ENCODE peak calls at places on chromosomes 12 and 14, in six cellular contexts. One of them, this sample, is unnamed.

GRCh38 chr14:65878586-65878985 is 466.1 kb downstream of the FUT8 start:
- DNase-seq in HCEC 1CT: no peak
- DNase-seq in activated CD4-positive, alpha-beta T cell treated with anti-CD3 and anti-CD28 coated beads, Interleukin-2, amount 50 U/mL, for 1 hour: no peak
- DNase-seq in germinal center: no peak
- DNase-seq in KBM-7: no peak
- DNase-seq in COR-L47: no peak
- DNase-seq in this sample: no peak

GRCh38 chr12:3129301-3130052 is 52.3 kb downstream of the TSPAN9 start:
- DNase-seq in HCEC 1CT: peak; percentile 75
- DNase-seq in COR-L47: no peak
- DNase-seq in activated CD4-positive, alpha-beta T cell treated with anti-CD3 and anti-CD28 coated beads, Interleukin-2, amount 50 U/mL, for 1 hour: no peak
- DNase-seq in germinal center: no peak
- DNase-seq in KBM-7: peak; percentile 94
- DNase-seq in this sample: no peak

GRCh38 chr14:22882529-22883190 is 362 bp upstream of the REM2 start:
- DNase-seq in COR-L47: peak; percentile 83
- DNase-seq in HCEC 1CT: no peak
- DNase-seq in activated CD4-positive, alpha-beta T cell treated with anti-CD3 and anti-CD28 coated beads, Interleukin-2, amount 50 U/mL, for 1 hour: peak; percentile 38
- DNase-seq in germinal center: no peak
- DNase-seq in KBM-7: no peak
- DNase-seq in this sample: peak; percentile 56

GRCh38 chr12:39993261-39993660 is 112.6 kb downstream of the SLC2A13 start:
- DNase-seq in germinal center: no peak
- DNase-seq in HCEC 1CT: no peak
- DNase-seq in COR-L47: no peak
- DNase-seq in activated CD4-positive, alpha-beta T cell treated with anti-CD3 and anti-CD28 coated beads, Interleukin-2, amount 50 U/mL, for 1 hour: no peak
- DNase-seq in KBM-7: no peak
- DNase-seq in this sample: no peak

GRCh38 chr12:48512855-48513254 is 12.6 kb upstream of the OR8S1 start:
- DNase-seq in germinal center: no peak
- DNase-seq in HCEC 1CT: no peak
- DNase-seq in activated CD4-positive, alpha-beta T cell treated with anti-CD3 and anti-CD28 coated beads, Interleukin-2, amount 50 U/mL, for 1 hour: no peak
- DNase-seq in KBM-7: no peak
- DNase-seq in COR-L47: no peak
- DNase-seq in this sample: no peak

GRCh38 chr12:131066207-131066885 is 112.6 kb downstream of the ADGRD1 start:
- DNase-seq in germinal center: no peak
- DNase-seq in HCEC 1CT: no peak
- DNase-seq in activated CD4-positive, alpha-beta T cell treated with anti-CD3 and anti-CD28 coated beads, Interleukin-2, amount 50 U/mL, for 1 hour: no peak
- DNase-seq in COR-L47: no peak
- DNase-seq in KBM-7: no peak
- DNase-seq in this sample: no peak

GRCh38 chr12:89650239-89650638 is 58.4 kb downstream of the ATP2B1 start:
- DNase-seq in KBM-7: no peak
- DNase-seq in HCEC 1CT: peak; percentile 36
- DNase-seq in activated CD4-positive, alpha-beta T cell treated with anti-CD3 and anti-CD28 coated beads, Interleukin-2, amount 50 U/mL, for 1 hour: no peak
- DNase-seq in germinal center: no peak
- DNase-seq in COR-L47: no peak
- DNase-seq in this sample: no peak

GRCh38 chr12:104424955-104425354 is 31.8 kb upstream of the CHST11 start:
- DNase-seq in activated CD4-positive, alpha-beta T cell treated with anti-CD3 and anti-CD28 coated beads, Interleukin-2, amount 50 U/mL, for 1 hour: no peak
- DNase-seq in germinal center: no peak
- DNase-seq in KBM-7: no peak
- DNase-seq in HCEC 1CT: no peak
- DNase-seq in COR-L47: no peak
- DNase-seq in this sample: no peak

GRCh38 chr12:119115296-119115905 is 63.3 kb upstream of the HSPB8 start:
- DNase-seq in germinal center: peak; percentile 49
- DNase-seq in COR-L47: peak; percentile 17
- DNase-seq in activated CD4-positive, alpha-beta T cell treated with anti-CD3 and anti-CD28 coated beads, Interleukin-2, amount 50 U/mL, for 1 hour: peak; percentile 3
- DNase-seq in KBM-7: peak; percentile 47
- DNase-seq in HCEC 1CT: no peak
- DNase-seq in this sample: peak; percentile 59

GRCh38 chr12:117044790-117045174 is 54.4 kb downstream of the TESC start:
- DNase-seq in germinal center: no peak
- DNase-seq in COR-L47: no peak
- DNase-seq in KBM-7: no peak
- DNase-seq in HCEC 1CT: no peak
- DNase-seq in activated CD4-positive, alpha-beta T cell treated with anti-CD3 and anti-CD28 coated beads, Interleukin-2, amount 50 U/mL, for 1 hour: no peak
- DNase-seq in this sample: no peak

GRCh38 chr12:54398995-54399793 is 14.7 kb upstream of the ZNF385A start:
- DNase-seq in COR-L47: peak; percentile 54
- DNase-seq in HCEC 1CT: peak; percentile 70
- DNase-seq in KBM-7: peak; percentile 95
- DNase-seq in germinal center: peak; percentile 85
- DNase-seq in activated CD4-positive, alpha-beta T cell treated with anti-CD3 and anti-CD28 coated beads, Interleukin-2, amount 50 U/mL, for 1 hour: peak; percentile 92
- DNase-seq in this sample: peak; percentile 90

GRCh38 chr12:94563261-94563660 is 87.1 kb downstream of the TMCC3 start:
- DNase-seq in HCEC 1CT: no peak
- DNase-seq in COR-L47: no peak
- DNase-seq in germinal center: no peak
- DNase-seq in KBM-7: no peak
- DNase-seq in activated CD4-positive, alpha-beta T cell treated with anti-CD3 and anti-CD28 coated beads, Interleukin-2, amount 50 U/mL, for 1 hour: no peak
- DNase-seq in this sample: peak; percentile 41

GRCh38 chr12:108360487-108360886 is 21.4 kb upstream of the CMKLR1 start:
- DNase-seq in HCEC 1CT: peak; percentile 31
- DNase-seq in germinal center: no peak
- DNase-seq in COR-L47: no peak
- DNase-seq in KBM-7: no peak
- DNase-seq in activated CD4-positive, alpha-beta T cell treated with anti-CD3 and anti-CD28 coated beads, Interleukin-2, amount 50 U/mL, for 1 hour: no peak
- DNase-seq in this sample: no peak

GRCh38 chr14:50410921-50411320 is 14.2 kb upstream of the CDKL1 start:
- DNase-seq in activated CD4-positive, alpha-beta T cell treated with anti-CD3 and anti-CD28 coated beads, Interleukin-2, amount 50 U/mL, for 1 hour: no peak
- DNase-seq in KBM-7: no peak
- DNase-seq in COR-L47: no peak
- DNase-seq in HCEC 1CT: peak; percentile 16
- DNase-seq in germinal center: no peak
- DNase-seq in this sample: peak; percentile 26

GRCh38 chr12:51717325-51717925 is 126.4 kb downstream of the SCN8A start:
- DNase-seq in activated CD4-positive, alpha-beta T cell treated with anti-CD3 and anti-CD28 coated beads, Interleukin-2, amount 50 U/mL, for 1 hour: no peak
- DNase-seq in germinal center: no peak
- DNase-seq in HCEC 1CT: no peak
- DNase-seq in KBM-7: no peak
- DNase-seq in COR-L47: no peak
- DNase-seq in this sample: no peak

GRCh38 chr14:100159107-100159864 is at the start of gene DEGS2:
- DNase-seq in HCEC 1CT: no peak
- DNase-seq in germinal center: peak; percentile 86
- DNase-seq in KBM-7: no peak
- DNase-seq in COR-L47: peak; percentile 80
- DNase-seq in activated CD4-positive, alpha-beta T cell treated with anti-CD3 and anti-CD28 coated beads, Interleukin-2, amount 50 U/mL, for 1 hour: peak; percentile 64
- DNase-seq in this sample: peak; percentile 61

GRCh38 chr12:118986043-118986442 is 4.7 kb downstream of the SRRM4 start:
- DNase-seq in KBM-7: no peak
- DNase-seq in HCEC 1CT: no peak
- DNase-seq in activated CD4-positive, alpha-beta T cell treated with anti-CD3 and anti-CD28 coated beads, Interleukin-2, amount 50 U/mL, for 1 hour: no peak
- DNase-seq in germinal center: no peak
- DNase-seq in COR-L47: no peak
- DNase-seq in this sample: no peak

GRCh38 chr12:111441107-111441928 is 35.6 kb downstream of the SH2B3 start:
- DNase-seq in activated CD4-positive, alpha-beta T cell treated with anti-CD3 and anti-CD28 coated beads, Interleukin-2, amount 50 U/mL, for 1 hour: no peak
- DNase-seq in KBM-7: no peak
- DNase-seq in COR-L47: no peak
- DNase-seq in germinal center: no peak
- DNase-seq in HCEC 1CT: no peak
- DNase-seq in this sample: no peak

GRCh38 chr14:34258318-34258717 is 203.7 kb downstream of the SPTSSA start:
- DNase-seq in COR-L47: no peak
- DNase-seq in HCEC 1CT: no peak
- DNase-seq in KBM-7: no peak
- DNase-seq in activated CD4-positive, alpha-beta T cell treated with anti-CD3 and anti-CD28 coated beads, Interleukin-2, amount 50 U/mL, for 1 hour: no peak
- DNase-seq in germinal center: no peak
- DNase-seq in this sample: no peak